ENCODE peak calls at places on chromosome 9, in ten cellular contexts. G is activated naive CD4-positive, alpha-beta T cell; D is T-helper 2 cell; F is fibroblast of the aortic adventitia; B is erythroblast; T is AG08395; J is NAMALWA; A is fibroblast of mammary gland; O is stomach; Z is PC-3. W is an unnamed sample.

GRCh38 chr9:109722007-109722406 is 58.0 kb upstream of the PALM2AKAP2 start:
- DNase-seq in B (no peak), G (no peak), O (no peak), D (no peak), A (no peak), T (no peak), J (no peak), F (no peak), Z (no peak), W (no peak)

GRCh38 chr9:89732295-89732951 is 127.6 kb downstream of the GADD45G start:
- DNase-seq in O (no peak), A (no peak), D (no peak), F (no peak), T (no peak), Z (peak; percentile 25), G (no peak), J (no peak), B (no peak), W (no peak)

GRCh38 chr9:84206801-84207200 is 133.8 kb downstream of the SLC28A3 start:
- DNase-seq in J (no peak), D (no peak), F (no peak), Z (no peak), T (peak; percentile 5), A (no peak), G (no peak), O (no peak), B (no peak), W (no peak)

GRCh38 chr9:37972346-37972745 is 68.4 kb upstream of the SLC25A51 start:
- DNase-seq in B (peak; percentile 43), T (no peak), A (no peak), F (peak; percentile 56), D (no peak), J (peak; percentile 7), G (no peak), O (no peak), Z (no peak), W (no peak)

GRCh38 chr9:132851421-132851792 is 26.7 kb downstream of the AK8 start:
- DNase-seq in G (no peak), B (no peak), Z (no peak), O (no peak), F (no peak), T (no peak), A (no peak), D (no peak), J (no peak), W (no peak)

GRCh38 chr9:4832786-4833579 is 40.2 kb downstream of the RCL1 start:
- DNase-seq in T (peak; percentile 85), G (no peak), A (peak; percentile 100), O (no peak), Z (peak; percentile 96), J (no peak), B (peak; percentile 64), D (no peak), F (peak; percentile 95), W (peak; percentile 40)

GRCh38 chr9:105760053-105760452 is 65.7 kb downstream of the TMEM38B start:
- DNase-seq in O (no peak), F (peak; percentile 17), A (peak; percentile 18), G (no peak), D (no peak), B (no peak), J (no peak), T (no peak), Z (no peak), W (peak; percentile 12)

GRCh38 chr9:131262327-131263032 is 13.8 kb downstream of the FAM78A start:
- DNase-seq in O (no peak), A (no peak), Z (no peak), J (peak; percentile 73), D (no peak), F (no peak), G (no peak), B (no peak), T (no peak), W (no peak)

GRCh38 chr9:105157178-105157583 is 87.3 kb upstream of the SLC44A1 start:
- DNase-seq in O (peak; percentile 40), Z (peak; percentile 67), A (peak; percentile 84), B (peak; percentile 79), F (peak; percentile 88), T (peak; percentile 82), J (peak; percentile 76), G (no peak), D (peak; percentile 10), W (peak; percentile 75)

GRCh38 chr9:114908796-114909448 is 21.5 kb downstream of the TNFSF8 start:
- DNase-seq in B (no peak), G (no peak), D (no peak), J (no peak), F (peak; percentile 52), Z (peak; percentile 62), O (no peak), T (no peak), A (peak; percentile 57), W (no peak)

GRCh38 chr9:70952131-70952727 is 169.2 kb downstream of the TRPM3 start:
- DNase-seq in B (no peak), T (no peak), Z (no peak), G (no peak), F (peak; percentile 54), D (no peak), A (no peak), O (no peak), J (no peak), W (no peak)

GRCh38 chr9:136776947-136777346 is 12.6 kb upstream of the LCN15 start:
- DNase-seq in Z (no peak), O (no peak), J (no peak), D (no peak), G (no peak), T (no peak), B (no peak), F (no peak), A (no peak), W (no peak)

GRCh38 chr9:135644631-135645218 is 5.4 kb upstream of the GLT6D1 start:
- DNase-seq in Z (no peak), J (no peak), F (no peak), B (no peak), G (no peak), A (no peak), D (no peak), T (no peak), O (no peak), W (no peak)

GRCh38 chr9:29044959-29045358 is 1471.7 kb upstream of the C9orf72 start:
- DNase-seq in G (no peak), B (no peak), D (no peak), A (peak; percentile 11), J (no peak), F (no peak), Z (peak; percentile 74), O (no peak), T (no peak), W (peak; percentile 6)

GRCh38 chr9:68472119-68472518 is 68.6 kb downstream of the TMEM252 start:
- DNase-seq in G (no peak), T (no peak), B (no peak), A (no peak), D (no peak), O (no peak), F (no peak), Z (peak; percentile 32), J (no peak), W (no peak)

GRCh38 chr9:135920256-135920930 is 13.0 kb upstream of the CAMSAP1 start:
- DNase-seq in A (no peak), F (no peak), D (no peak), T (no peak), O (no peak), Z (no peak), B (no peak), J (no peak), G (no peak), W (no peak)

GRCh38 chr9:81885586-81885985 is 42.6 kb upstream of the SPATA31D4 start:
- DNase-seq in F (no peak), J (no peak), O (no peak), G (no peak), A (no peak), Z (no peak), T (no peak), B (no peak), D (no peak), W (no peak)

GRCh38 chr9:112434487-112434886 is 52.1 kb upstream of the KIAA1958 start:
- DNase-seq in B (no peak), F (no peak), D (no peak), A (no peak), O (no peak), J (no peak), G (no peak), T (no peak), Z (no peak), W (no peak)

W was measured in NCI-H460.